ENCODE peak calls at places on chromosomes 13 and 19, in eight cellular contexts. J, N, S, K, T, L, D and E are unnamed samples.

GRCh38 chr19:17967258-17968051 is 548 bp downstream of the KCNN1 start:
- DNase-seq in N (no peak), T (no peak), D (peak), K (no peak), J (no peak), S (no peak), L (no peak), E (no peak)

GRCh38 chr13:33756929-33757328 is 61.0 kb upstream of the RFC3 start:
- DNase-seq in L (no peak), T (no peak), D (no peak), K (no peak), J (no peak), N (no peak), S (no peak), E (no peak)

GRCh38 chr19:46631481-46631880 is 4.5 kb downstream of the GNG8 start:
- DNase-seq in J (no peak), L (no peak), S (no peak), T (no peak), D (no peak), K (peak), N (no peak), E (no peak)

GRCh38 chr13:97600438-97601080 is 166.6 kb downstream of the RAP2A start:
- DNase-seq in D (no peak), T (peak), N (no peak), L (no peak), K (peak), S (peak), J (no peak), E (no peak)

GRCh38 chr13:44407379-44407778 is 33.8 kb downstream of the SERP2 start:
- DNase-seq in J (no peak), D (no peak), K (no peak), S (no peak), T (no peak), N (no peak), L (no peak), E (no peak)

GRCh38 chr13:99687728-99688397 is 186.6 kb downstream of the TM9SF2 start:
- DNase-seq in K (no peak), J (no peak), D (peak), N (no peak), S (no peak), L (no peak), T (no peak), E (no peak)

GRCh38 chr13:74755065-74755464 is 620.9 kb upstream of the KLF12 start:
- DNase-seq in L (no peak), S (no peak), J (no peak), N (no peak), K (no peak), T (no peak), D (no peak), E (no peak)

GRCh38 chr19:35486268-35486708 is 4.0 kb downstream of the KRTDAP start:
- DNase-seq in D (no peak), K (no peak), N (no peak), J (no peak), S (no peak), L (no peak), T (no peak), E (no peak)

GRCh38 chr19:49160450-49161189 is 3.0 kb downstream of the TRPM4 start:
- DNase-seq in D (no peak), K (no peak), S (no peak), T (no peak), L (no peak), J (no peak), N (no peak), E (no peak)

GRCh38 chr13:20553309-20553708 is 13.6 kb upstream of the IFT88 start:
- DNase-seq in N (no peak), T (no peak), L (no peak), J (no peak), D (no peak), K (peak), S (no peak), E (no peak)

GRCh38 chr19:57245959-57246358 is 5.5 kb downstream of the ZNF805 start:
- DNase-seq in T (no peak), L (no peak), D (no peak), J (no peak), K (no peak), S (no peak), N (no peak), E (no peak)

GRCh38 chr13:44117351-44117750 is 237.6 kb downstream of the LACC1 start:
- DNase-seq in J (no peak), D (no peak), T (no peak), N (no peak), S (no peak), K (peak), L (no peak), E (no peak)

GRCh38 chr13:21478881-21479808 is 20.0 kb upstream of the ZDHHC20 start:
- DNase-seq in T (peak), S (peak), N (peak), K (peak), L (no peak), D (peak), J (no peak), E (peak)

GRCh38 chr13:99996177-99996705 is 14.7 kb downstream of the ZIC2 start:
- DNase-seq in L (no peak), T (no peak), K (no peak), N (no peak), S (no peak), D (peak), J (no peak), E (no peak)

GRCh38 chr19:35791814-35792279 is 16.5 kb downstream of the ARHGAP33 start:
- DNase-seq in S (no peak), L (no peak), J (no peak), T (no peak), K (no peak), D (no peak), N (no peak), E (no peak)

GRCh38 chr19:7654401-7654800 is 14.4 kb upstream of the RETN start:
- DNase-seq in J (no peak), N (no peak), T (no peak), L (no peak), S (no peak), D (no peak), K (no peak), E (no peak)

GRCh38 chr19:3175761-3176714 is 2.5 kb upstream of the S1PR4 start:
- DNase-seq in K (peak), L (peak), S (no peak), J (no peak), T (no peak), N (no peak), D (no peak), E (peak)

GRCh38 chr19:7628589-7629311 is 595 bp downstream of the XAB2 start:
- DNase-seq in D (peak), S (no peak), N (no peak), J (no peak), K (no peak), L (no peak), T (no peak), E (no peak)

GRCh38 chr13:65497265-65497664 is 1732.9 kb downstream of the PCDH9 start:
- DNase-seq in K (no peak), T (no peak), S (no peak), L (no peak), N (no peak), J (no peak), D (no peak), E (peak)

GRCh38 chr19:18419699-18420460 is 682 bp downstream of the SSBP4 start:
- DNase-seq in N (no peak), J (no peak), L (peak), S (peak), D (peak), T (no peak), K (no peak), E (no peak)

DNA sequence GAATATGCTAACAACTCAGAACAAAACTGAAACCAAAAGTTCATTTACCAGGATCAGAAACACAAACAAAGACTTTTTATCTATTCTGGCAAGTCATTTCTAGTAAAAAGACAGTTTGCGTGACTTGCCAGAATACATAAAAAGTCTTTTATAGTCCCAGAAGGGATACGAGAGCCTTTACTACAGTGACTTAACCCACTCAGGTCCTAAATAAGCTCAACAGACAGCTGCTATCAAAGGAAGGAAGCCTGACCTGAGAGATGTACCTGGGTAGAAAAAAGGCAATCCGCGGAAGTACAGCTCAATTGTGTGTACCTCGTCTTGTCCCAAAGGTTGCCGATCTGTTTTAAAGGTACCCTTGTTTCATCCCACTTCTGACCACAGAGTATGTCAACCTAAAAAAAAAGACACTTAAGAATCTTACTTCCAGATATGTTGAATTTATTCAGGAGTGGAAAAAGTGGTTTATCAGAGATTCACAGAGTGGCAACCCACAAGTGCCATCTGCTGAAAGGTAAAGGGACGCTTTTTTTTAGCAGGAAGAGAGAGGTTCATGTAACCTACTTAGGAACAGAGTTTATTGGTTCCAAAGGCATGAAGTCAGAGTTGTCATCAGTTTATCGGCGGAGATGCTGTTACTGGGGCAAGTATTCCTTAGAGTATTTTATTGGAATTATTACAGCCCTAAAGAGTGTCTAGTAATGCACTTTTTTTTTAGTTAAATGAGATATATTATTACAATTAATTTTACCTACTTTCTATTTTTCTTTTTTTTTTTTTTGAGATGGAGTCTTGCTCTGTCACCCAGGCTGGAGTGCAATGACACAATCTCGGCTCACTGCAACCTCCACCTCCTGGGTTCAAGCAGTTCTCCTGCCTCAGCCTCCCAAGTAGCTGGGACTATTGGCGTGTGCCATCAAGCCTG is 69.7 kb upstream of the C1QTNF9B start:
- DNase-seq in N (no peak), K (peak), J (no peak), D (no peak), T (no peak), S (no peak), L (no peak), E (no peak)
- H3K4me3 ChIP-seq in N (no peak), K (no peak), J (no peak), D (no peak), T (no peak), S (no peak), L (peak), E (no peak)

GRCh38 chr19:10583021-10583776 is 3.9 kb downstream of the AP1M2 start:
- DNase-seq in K (no peak), L (no peak), S (no peak), J (no peak), T (no peak), D (no peak), N (no peak), E (no peak)

GRCh38 chr19:10587839-10588150 is 683 bp upstream of the AP1M2 start:
- DNase-seq in K (no peak), S (no peak), L (no peak), D (no peak), J (no peak), T (no peak), N (no peak), E (no peak)

GRCh38 chr19:10587022-10587838 is at the start of gene AP1M2:
- DNase-seq in L (no peak), T (no peak), J (no peak), K (no peak), N (no peak), D (no peak), S (no peak), E (no peak)

GRCh38 chr19:10580979-10581631 is 6.0 kb downstream of the AP1M2 start:
- DNase-seq in S (peak), D (peak), K (peak), T (peak), J (peak), L (peak), N (peak), E (peak)

DNA sequence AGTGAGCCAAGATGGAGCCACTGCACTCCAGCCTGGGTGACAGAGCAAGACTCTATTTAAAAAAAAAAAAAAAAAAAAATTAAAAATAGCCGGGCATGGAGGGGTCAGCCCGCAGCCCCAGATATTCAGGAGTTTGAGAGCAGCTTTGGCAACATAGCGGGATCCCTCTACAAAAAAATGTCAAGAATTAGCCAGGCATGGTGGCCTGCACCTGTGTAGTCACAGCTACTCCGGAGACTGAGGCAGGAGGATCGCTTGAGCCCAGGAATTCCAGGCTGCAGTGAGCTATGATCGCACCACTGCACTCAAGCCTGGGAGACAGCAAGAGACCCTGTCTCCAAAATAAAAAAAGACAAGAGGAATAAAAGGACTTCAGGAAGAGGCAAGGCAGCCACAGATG is 716 bp downstream of the AP1M2 start:
- DNase-seq in K (no peak), L (no peak), N (no peak), S (no peak), D (no peak), T (no peak), J (no peak), E (no peak)
- H3K4me3 ChIP-seq in K (no peak), L (no peak), N (no peak), S (no peak), D (no peak), T (no peak), J (no peak), E (no peak)

DNA sequence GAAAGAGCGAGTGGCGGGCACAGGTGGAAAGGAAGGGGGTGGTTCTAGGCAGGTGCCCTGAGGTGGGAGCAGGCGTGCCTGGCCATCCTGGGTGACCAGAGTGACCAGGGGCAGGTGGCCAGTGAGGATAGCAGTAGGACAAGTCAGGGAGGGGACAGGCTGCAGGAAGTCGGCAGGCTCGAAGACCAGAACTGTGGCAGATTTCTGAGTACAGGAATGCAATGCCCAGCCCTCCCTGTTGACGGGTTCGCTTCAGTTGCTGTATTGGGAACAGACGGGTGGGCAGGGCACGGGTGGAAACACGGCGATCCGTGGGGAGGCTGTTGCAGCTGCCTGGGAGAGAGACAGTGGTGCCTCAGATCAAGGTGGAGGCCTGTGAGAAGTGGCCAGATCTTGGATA is 1.9 kb downstream of the ZNF628 start:
- DNase-seq in K (no peak), T (no peak), L (no peak), S (no peak), N (no peak), D (no peak), J (no peak), E (no peak)
- H3K4me3 ChIP-seq in K (no peak), T (no peak), L (no peak), S (no peak), N (no peak), D (no peak), J (no peak), E (no peak)

GRCh38 chr13:50123002-50123401 is 107.8 kb downstream of the KCNRG start:
- DNase-seq in S (no peak), L (no peak), T (no peak), N (no peak), D (no peak), K (no peak), J (no peak), E (no peak)
- H3K4me3 ChIP-seq in S (peak), L (no peak), T (no peak), N (peak), D (peak), K (no peak), J (peak), E (peak)

GRCh38 chr19:22354665-22355064 is 67.5 kb downstream of the ZNF98 start:
- DNase-seq in T (no peak), S (no peak), L (no peak), J (no peak), D (no peak), N (no peak), K (no peak), E (no peak)
- H3K4me3 ChIP-seq in T (no peak), S (no peak), L (no peak), J (no peak), D (no peak), N (no peak), K (no peak), E (no peak)